ENCODE peak calls at places on chromosome 14, in four cellular contexts. P is stomach, E is NB4, D is activated B cell treated with CpG ODN at 0.5 μM for 24 hours. R is an unnamed sample.

GRCh38 chr14:85483037-85483436 is 46.9 kb upstream of the FLRT2 start:
- DNase-seq in D (no peak), E (no peak), P (no peak), R (no peak)

GRCh38 chr14:37034410-37035285 is 137.8 kb downstream of the SLC25A21 start:
- DNase-seq in E (no peak), P (no peak), D (no peak), R (peak)

GRCh38 chr14:91255820-91256219 is 11.3 kb upstream of the GPR68 start:
- DNase-seq in P (no peak), E (no peak), D (no peak), R (no peak)

GRCh38 chr14:61838661-61839060 is 76.4 kb downstream of the SNAPC1 start:
- DNase-seq in D (no peak), E (no peak), P (no peak), R (no peak)

GRCh38 chr14:68627868-68628604 is 164.8 kb downstream of the ZFP36L1 start:
- DNase-seq in D (peak), P (peak), E (no peak), R (no peak)

GRCh38 chr14:55556929-55557623 is 22.9 kb upstream of the KTN1 start:
- DNase-seq in D (no peak), E (no peak), P (peak), R (peak)

GRCh38 chr14:58572092-58572853 is 65.5 kb upstream of the DACT1 start:
- DNase-seq in P (no peak), D (no peak), E (no peak), R (no peak)

GRCh38 chr14:82192387-82192786 is 658.7 kb upstream of the SEL1L start:
- DNase-seq in P (no peak), D (no peak), E (no peak), R (no peak)

GRCh38 chr14:94793901-94794300 is 24.0 kb upstream of the GSC start:
- DNase-seq in P (no peak), D (no peak), E (no peak), R (no peak)

GRCh38 chr14:89477391-89477790 is 60.4 kb upstream of the FOXN3 start:
- DNase-seq in E (no peak), P (peak), D (no peak), R (no peak)

GRCh38 chr14:39988939-39989338 is 556.7 kb upstream of the FBXO33 start:
- DNase-seq in D (no peak), E (peak), P (no peak), R (no peak)
- TF ChIP-seq CTCF in D (no peak), E (peak), P (no peak), R (no peak)

DNA sequence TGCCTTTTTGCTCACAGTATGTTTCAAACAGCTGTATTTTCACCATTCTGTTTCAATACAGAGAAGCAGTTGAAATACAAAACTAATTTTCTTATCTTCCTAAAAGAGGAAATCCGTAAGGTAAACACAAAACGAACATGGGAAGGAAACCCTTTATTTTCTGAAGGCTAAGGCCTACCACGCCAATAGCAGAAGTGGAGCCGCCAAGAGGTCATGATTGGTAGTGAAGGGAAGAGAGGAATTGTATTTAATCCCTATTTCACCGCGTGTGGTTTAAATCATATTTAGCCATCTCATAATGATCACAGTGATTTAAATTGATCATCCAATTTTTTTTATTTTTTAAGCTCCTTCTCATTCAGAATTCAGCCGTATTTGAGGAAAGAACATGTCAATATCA is 398.2 kb downstream of the PRKD1 start:
- DNase-seq in P (no peak), D (no peak), E (peak), R (no peak)
- TF ChIP-seq CTCF in P (no peak), D (no peak), E (peak), R (no peak)

GRCh38 chr14:104724981-104725771 is 1.1 kb downstream of the ADSS1 start:
- DNase-seq in P (peak), D (no peak), E (peak), R (no peak)
- TF ChIP-seq CTCF in P (no peak), D (no peak), E (peak), R (peak)

GRCh38 chr14:23375527-23376251 is 1.2 kb upstream of the CMTM5 start:
- DNase-seq in D (no peak), P (no peak), E (no peak), R (no peak)
- TF ChIP-seq CTCF in D (no peak), P (no peak), E (no peak), R (no peak)

GRCh38 chr14:47447076-47447475 is 228.3 kb downstream of the MDGA2 start:
- DNase-seq in D (no peak), P (no peak), E (no peak), R (no peak)

GRCh38 chr14:47438650-47439140 is 236.7 kb downstream of the MDGA2 start:
- DNase-seq in P (no peak), D (no peak), E (no peak), R (no peak)

GRCh38 chr14:47439953-47440352 is 235.5 kb downstream of the MDGA2 start:
- DNase-seq in P (no peak), E (no peak), D (no peak), R (no peak)

GRCh38 chr14:47442206-47442605 is 233.2 kb downstream of the MDGA2 start:
- DNase-seq in D (no peak), P (no peak), E (peak), R (no peak)
- TF ChIP-seq CTCF in D (no peak), P (no peak), E (no peak), R (no peak)

R was measured in AG09319.